ENCODE peak calls at places on chromosomes 4 and X, in four cellular contexts. One of them, this sample, is unnamed.

GRCh38 chr4:151887151-151887815 is 126.5 kb upstream of the GATB start:
- DNase-seq in aorta: no peak
- DNase-seq in pancreas: no peak
- DNase-seq in epithelial cell of esophagus: peak
- DNase-seq in this sample: no peak

GRCh38 chr4:3407930-3408792 is 33.6 kb upstream of the HGFAC start:
- DNase-seq in epithelial cell of esophagus: peak
- DNase-seq in pancreas: no peak
- DNase-seq in aorta: no peak
- DNase-seq in this sample: no peak

GRCh38 chr4:212438-213174 is 88.3 kb downstream of the ZNF718 start:
- DNase-seq in aorta: peak
- DNase-seq in epithelial cell of esophagus: peak
- DNase-seq in pancreas: peak
- DNase-seq in this sample: peak

GRCh38 chrX:46649421-46650260 is 76.1 kb downstream of the CHST7 start:
- DNase-seq in aorta: peak
- DNase-seq in epithelial cell of esophagus: no peak
- DNase-seq in pancreas: no peak
- DNase-seq in this sample: no peak

GRCh38 chrX:123731987-123732678 is 719 bp downstream of the THOC2 start:
- DNase-seq in aorta: no peak
- DNase-seq in pancreas: peak
- DNase-seq in epithelial cell of esophagus: peak
- DNase-seq in this sample: peak

GRCh38 chrX:131783555-131784338 is 239.4 kb upstream of the STK26 start:
- DNase-seq in pancreas: no peak
- DNase-seq in aorta: peak
- DNase-seq in epithelial cell of esophagus: no peak
- DNase-seq in this sample: no peak

GRCh38 chr4:141328550-141329173 is 108.0 kb downstream of the ZNF330 start:
- DNase-seq in pancreas: no peak
- DNase-seq in aorta: no peak
- DNase-seq in epithelial cell of esophagus: peak
- DNase-seq in this sample: no peak

GRCh38 chr4:107939307-107939706 is 8.0 kb downstream of the CYP2U1 start:
- DNase-seq in epithelial cell of esophagus: peak
- DNase-seq in aorta: no peak
- DNase-seq in pancreas: no peak
- DNase-seq in this sample: no peak

GRCh38 chrX:27915617-27916016 is 65.6 kb downstream of the DCAF8L1 start:
- DNase-seq in aorta: no peak
- DNase-seq in pancreas: no peak
- DNase-seq in epithelial cell of esophagus: peak
- DNase-seq in this sample: no peak

GRCh38 chrX:14673236-14673635 is 143.9 kb downstream of the GLRA2 start:
- DNase-seq in aorta: no peak
- DNase-seq in epithelial cell of esophagus: peak
- DNase-seq in pancreas: no peak
- DNase-seq in this sample: no peak

GRCh38 chrX:48695524-48695875 is 1.0 kb upstream of the SUV39H1 start:
- DNase-seq in pancreas: no peak
- DNase-seq in epithelial cell of esophagus: no peak
- DNase-seq in aorta: no peak
- DNase-seq in this sample: no peak

GRCh38 chr4:172095161-172095560 is 282.0 kb downstream of the GALNTL6 start:
- DNase-seq in pancreas: no peak
- DNase-seq in aorta: no peak
- DNase-seq in epithelial cell of esophagus: no peak
- DNase-seq in this sample: no peak

GRCh38 chr4:7183161-7183560 is 9.2 kb upstream of the SORCS2 start:
- DNase-seq in aorta: no peak
- DNase-seq in epithelial cell of esophagus: no peak
- DNase-seq in pancreas: no peak
- DNase-seq in this sample: peak

GRCh38 chrX:70553516-70553915 is 108.9 kb downstream of the DLG3 start:
- DNase-seq in pancreas: no peak
- DNase-seq in epithelial cell of esophagus: peak
- DNase-seq in aorta: no peak
- DNase-seq in this sample: no peak

GRCh38 chr4:14742054-14742453 is 260.2 kb upstream of the CPEB2 start:
- DNase-seq in epithelial cell of esophagus: no peak
- DNase-seq in pancreas: no peak
- DNase-seq in aorta: no peak
- DNase-seq in this sample: no peak

GRCh38 chrX:69179380-69179911 is 14.2 kb upstream of the PJA1 start:
- DNase-seq in pancreas: no peak
- DNase-seq in epithelial cell of esophagus: no peak
- DNase-seq in aorta: no peak
- DNase-seq in this sample: no peak

GRCh38 chr4:94412019-94413017 is 39.4 kb upstream of the PDLIM5 start:
- DNase-seq in epithelial cell of esophagus: peak
- DNase-seq in pancreas: no peak
- DNase-seq in aorta: no peak
- DNase-seq in this sample: no peak

GRCh38 chr4:88297131-88297530 is 12.8 kb upstream of the PPM1K start:
- DNase-seq in pancreas: no peak
- DNase-seq in aorta: no peak
- DNase-seq in epithelial cell of esophagus: no peak
- DNase-seq in this sample: no peak

GRCh38 chr4:35516102-35516501 is 728.2 kb downstream of the ARAP2 start:
- DNase-seq in pancreas: no peak
- DNase-seq in epithelial cell of esophagus: peak
- DNase-seq in aorta: no peak
- DNase-seq in this sample: no peak

GRCh38 chrX:17519349-17519748 is 144.3 kb downstream of the NHS start:
- DNase-seq in epithelial cell of esophagus: no peak
- DNase-seq in pancreas: no peak
- DNase-seq in aorta: peak
- DNase-seq in this sample: no peak

GRCh38 chr4:7462509-7462971 is 27.8 kb upstream of the PSAPL1 start:
- DNase-seq in epithelial cell of esophagus: no peak
- DNase-seq in aorta: no peak
- DNase-seq in pancreas: no peak
- DNase-seq in this sample: no peak

GRCh38 chr4:6776920-6777635 is 5.4 kb upstream of the KIAA0232 start:
- DNase-seq in epithelial cell of esophagus: no peak
- DNase-seq in pancreas: no peak
- DNase-seq in aorta: no peak
- DNase-seq in this sample: no peak

GRCh38 chr4:61068745-61069144 is 131.4 kb upstream of the ADGRL3 start:
- DNase-seq in epithelial cell of esophagus: peak
- DNase-seq in aorta: no peak
- DNase-seq in pancreas: no peak
- DNase-seq in this sample: no peak

GRCh38 chr4:20464381-20464780 is 212.7 kb downstream of the SLIT2 start:
- DNase-seq in pancreas: no peak
- DNase-seq in epithelial cell of esophagus: peak
- DNase-seq in aorta: no peak
- DNase-seq in this sample: no peak

GRCh38 chrX:8738588-8739189 is 6.8 kb upstream of the ANOS1 start:
- DNase-seq in pancreas: no peak
- DNase-seq in epithelial cell of esophagus: peak
- DNase-seq in aorta: no peak
- DNase-seq in this sample: no peak

GRCh38 chr4:39706334-39706733 is 8.4 kb downstream of the UBE2K start:
- DNase-seq in pancreas: peak
- DNase-seq in epithelial cell of esophagus: peak
- DNase-seq in aorta: peak
- DNase-seq in this sample: no peak

GRCh38 chr4:38768968-38769394 is 13.8 kb downstream of the TLR10 start:
- DNase-seq in epithelial cell of esophagus: peak
- DNase-seq in pancreas: no peak
- DNase-seq in aorta: no peak
- DNase-seq in this sample: no peak

GRCh38 chr4:87835192-87835591 is 2.4 kb downstream of the MEPE start:
- DNase-seq in epithelial cell of esophagus: peak
- DNase-seq in pancreas: no peak
- DNase-seq in aorta: no peak
- DNase-seq in this sample: no peak

GRCh38 chr4:159946983-159947645 is 844.2 kb downstream of the RAPGEF2 start:
- DNase-seq in aorta: no peak
- DNase-seq in pancreas: no peak
- DNase-seq in epithelial cell of esophagus: peak
- DNase-seq in this sample: no peak

GRCh38 chr4:141713771-141714445 is 77.5 kb downstream of the IL15 start:
- DNase-seq in aorta: no peak
- DNase-seq in epithelial cell of esophagus: peak
- DNase-seq in pancreas: no peak
- DNase-seq in this sample: no peak

GRCh38 chrX:131308980-131309379 is 19.9 kb upstream of the IGSF1 start:
- DNase-seq in pancreas: no peak
- DNase-seq in aorta: no peak
- DNase-seq in epithelial cell of esophagus: no peak
- DNase-seq in this sample: no peak

GRCh38 chr4:17068885-17069284 is 170.4 kb upstream of the LDB2 start:
- DNase-seq in aorta: no peak
- DNase-seq in pancreas: no peak
- DNase-seq in epithelial cell of esophagus: no peak
- DNase-seq in this sample: no peak

GRCh38 chrX:107712231-107713204 is 63.1 kb downstream of the TSC22D3 start:
- DNase-seq in aorta: peak
- DNase-seq in epithelial cell of esophagus: peak
- DNase-seq in pancreas: no peak
- DNase-seq in this sample: no peak

GRCh38 chrX:130190801-130191200 is 19.0 kb downstream of the RAB33A start:
- DNase-seq in pancreas: no peak
- DNase-seq in aorta: no peak
- DNase-seq in epithelial cell of esophagus: no peak
- DNase-seq in this sample: no peak

DNA sequence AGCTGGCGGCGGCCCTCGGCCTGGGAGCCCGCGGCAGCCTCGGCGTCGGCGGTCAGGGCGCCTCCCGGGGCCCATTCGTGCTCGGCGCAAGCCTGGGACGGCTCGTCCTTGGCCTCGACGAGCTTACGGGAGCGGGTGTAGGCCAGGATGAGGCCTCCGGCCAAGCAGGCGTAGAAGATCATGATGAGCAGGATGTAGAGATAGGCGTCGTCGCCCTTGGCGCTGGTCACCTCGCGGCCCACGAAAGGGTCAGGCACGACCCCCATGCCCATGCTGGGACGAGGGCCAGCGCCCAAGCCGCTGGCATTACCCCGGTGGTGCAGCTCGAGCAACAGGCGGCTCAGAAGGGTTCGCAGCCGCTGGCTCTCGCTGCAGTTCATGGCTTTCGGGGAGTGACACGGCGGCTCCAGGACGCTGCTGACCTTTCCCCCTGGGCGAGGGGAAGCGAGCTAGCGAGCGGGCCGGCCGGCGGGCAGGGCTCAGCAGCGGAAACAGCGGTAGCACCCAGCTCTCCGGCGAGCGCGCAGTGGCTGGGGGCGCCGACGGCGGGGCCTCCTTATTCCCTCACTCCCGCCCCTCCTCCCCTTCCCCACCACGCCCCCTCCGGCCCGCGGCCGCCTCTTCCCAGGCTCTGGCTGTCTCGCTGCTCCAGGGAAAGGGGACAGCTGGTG is at the start of gene KCNE5:
- DNase-seq in epithelial cell of esophagus: no peak
- DNase-seq in aorta: peak
- DNase-seq in pancreas: peak
- DNase-seq in this sample: peak
- H3K4me3 ChIP-seq in epithelial cell of esophagus: no peak
- H3K4me3 ChIP-seq in aorta: no peak
- H3K4me3 ChIP-seq in pancreas: no peak
- H3K4me3 ChIP-seq in this sample: no peak

DNA sequence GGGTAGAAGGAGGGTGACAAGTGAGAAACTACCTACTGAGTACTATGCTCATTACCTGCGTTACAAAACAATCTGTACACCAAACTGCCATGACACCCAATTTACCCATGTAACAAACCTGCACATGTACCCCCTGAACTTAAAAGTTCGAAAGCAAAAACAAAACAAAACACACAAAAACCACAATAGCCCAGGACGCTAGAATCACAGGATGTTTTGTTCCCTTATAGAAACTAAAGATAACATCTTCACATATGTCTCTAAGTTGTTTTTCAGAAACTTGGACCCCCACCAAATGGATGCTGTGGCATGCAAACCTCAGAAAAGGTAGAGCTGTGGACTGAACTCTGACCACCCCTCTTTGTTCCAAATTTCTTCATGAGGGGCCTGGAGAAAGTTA is 25.2 kb upstream of the PNMA5 start:
- DNase-seq in epithelial cell of esophagus: no peak
- DNase-seq in aorta: no peak
- DNase-seq in pancreas: no peak
- DNase-seq in this sample: no peak
- H3K4me3 ChIP-seq in epithelial cell of esophagus: no peak
- H3K4me3 ChIP-seq in aorta: no peak
- H3K4me3 ChIP-seq in pancreas: no peak
- H3K4me3 ChIP-seq in this sample: no peak

GRCh38 chr4:100879471-100879870 is 361.6 kb upstream of the EMCN start:
- DNase-seq in aorta: no peak
- DNase-seq in pancreas: no peak
- DNase-seq in epithelial cell of esophagus: peak
- DNase-seq in this sample: no peak

GRCh38 chr4:100880012-100880411 is 362.2 kb upstream of the EMCN start:
- DNase-seq in aorta: no peak
- DNase-seq in pancreas: no peak
- DNase-seq in epithelial cell of esophagus: no peak
- DNase-seq in this sample: no peak

GRCh38 chr4:100882661-100883060 is 364.8 kb upstream of the EMCN start:
- DNase-seq in aorta: no peak
- DNase-seq in pancreas: no peak
- DNase-seq in epithelial cell of esophagus: no peak
- DNase-seq in this sample: no peak

GRCh38 chr4:100876546-100876945 is 358.7 kb upstream of the EMCN start:
- DNase-seq in pancreas: no peak
- DNase-seq in aorta: no peak
- DNase-seq in epithelial cell of esophagus: peak
- DNase-seq in this sample: no peak

GRCh38 chr4:100881283-100881682 is 363.5 kb upstream of the EMCN start:
- DNase-seq in epithelial cell of esophagus: no peak
- DNase-seq in pancreas: no peak
- DNase-seq in aorta: no peak
- DNase-seq in this sample: no peak
- H3K4me3 ChIP-seq in epithelial cell of esophagus: no peak
- H3K4me3 ChIP-seq in pancreas: no peak
- H3K4me3 ChIP-seq in aorta: no peak
- H3K4me3 ChIP-seq in this sample: no peak

DNA sequence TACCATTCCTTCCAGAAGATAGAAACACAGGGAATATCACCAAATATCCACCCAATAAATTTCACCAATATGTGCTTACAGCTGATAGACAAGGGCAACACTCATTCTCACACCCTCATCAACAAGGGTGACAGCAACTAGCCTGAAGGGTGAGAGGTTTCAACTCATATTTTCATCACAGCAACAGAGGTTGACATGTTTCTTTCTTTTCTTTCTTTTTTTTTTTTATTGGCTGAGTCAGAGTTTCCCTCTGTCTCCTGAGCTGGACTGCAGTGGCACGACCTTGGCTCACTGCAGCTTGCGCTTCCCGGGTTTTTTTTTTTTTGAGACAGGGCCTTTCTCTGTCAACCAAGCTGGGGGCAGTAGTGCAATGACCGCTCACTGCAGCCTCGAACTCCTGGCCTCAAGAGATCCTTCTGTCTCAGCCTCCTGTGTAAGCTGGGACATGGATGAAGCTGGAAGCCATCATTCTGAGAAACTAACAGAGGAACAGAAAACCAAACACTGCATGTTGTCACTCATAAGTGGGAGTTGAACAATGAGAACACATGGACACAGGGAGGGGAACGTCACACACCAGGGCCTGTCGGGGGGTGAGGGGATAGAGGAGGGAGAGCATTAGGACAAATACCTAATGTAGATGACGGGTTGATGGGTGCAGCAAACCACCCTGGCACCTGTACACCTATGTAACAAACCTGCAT is 27.5 kb upstream of the ASMTL start:
- DNase-seq in pancreas: no peak
- DNase-seq in aorta: no peak
- DNase-seq in epithelial cell of esophagus: no peak
- DNase-seq in this sample: no peak
- H3K4me3 ChIP-seq in pancreas: no peak
- H3K4me3 ChIP-seq in aorta: no peak
- H3K4me3 ChIP-seq in epithelial cell of esophagus: no peak
- H3K4me3 ChIP-seq in this sample: no peak